ENCODE peak calls at places on chromosomes 11 and 22, in nine cellular contexts. X, U, Z, J, B, A, P, O and E are unnamed samples.
A peak's percentile ranks its signal among the peaks of the same experiment; 100 is the strongest.

GRCh38 chr11:12134239-12134590 is 23.8 kb downstream of the MICAL2 start:
- DNase-seq in A (no peak), U (no peak), J (no peak), X (no peak), P (no peak), O (no peak), Z (no peak), B (no peak), E (no peak)

GRCh38 chr11:17986007-17986710 is 26.7 kb downstream of the SERGEF start:
- DNase-seq in Z (peak; percentile 63), B (no peak), X (no peak), O (no peak), J (peak; percentile 59), P (no peak), A (peak; percentile 80), U (no peak), E (peak; percentile 81)

GRCh38 chr11:416051-416756 is 1.4 kb upstream of the SIGIRR start:
- DNase-seq in O (no peak), Z (no peak), A (no peak), P (no peak), J (no peak), U (no peak), X (no peak), B (no peak), E (no peak)

GRCh38 chr22:29503811-29504372 is 23.9 kb downstream of the NEFH start:
- DNase-seq in B (no peak), Z (peak; percentile 70), J (peak; percentile 37), U (no peak), P (peak; percentile 88), X (peak; percentile 66), A (peak; percentile 85), O (no peak), E (peak; percentile 76)

GRCh38 chr22:47965066-47965465 is 1202.6 kb downstream of the TBC1D22A start:
- DNase-seq in U (no peak), X (no peak), A (no peak), J (no peak), O (no peak), P (no peak), B (no peak), Z (no peak), E (no peak)

GRCh38 chr22:37328017-37328416 is 45.7 kb downstream of the CYTH4 start:
- DNase-seq in Z (peak; percentile 95), X (no peak), U (no peak), O (no peak), B (peak; percentile 76), J (peak; percentile 95), A (peak; percentile 54), P (no peak), E (peak; percentile 48)

GRCh38 chr22:32080904-32081303 is 37.8 kb downstream of the SLC5A1 start:
- DNase-seq in J (peak; percentile 16), O (no peak), U (peak; percentile 64), A (peak; percentile 77), P (no peak), X (peak; percentile 39), B (peak; percentile 9), Z (peak; percentile 49), E (peak; percentile 55)

GRCh38 chr11:110777765-110778164 is 65.5 kb upstream of the ARHGAP20 start:
- DNase-seq in B (no peak), Z (peak; percentile 31), P (no peak), X (no peak), U (no peak), J (peak; percentile 16), O (no peak), A (peak; percentile 46), E (peak; percentile 74)

GRCh38 chr22:24160546-24160945 is 20.7 kb upstream of the SUSD2 start:
- DNase-seq in Z (no peak), P (no peak), O (no peak), X (no peak), U (no peak), J (no peak), A (no peak), B (no peak), E (no peak)

GRCh38 chr11:34427171-34427805 is 11.4 kb upstream of the CAT start:
- DNase-seq in U (no peak), Z (peak; percentile 91), B (peak; percentile 34), A (peak; percentile 85), X (no peak), O (no peak), J (peak; percentile 61), P (no peak), E (peak; percentile 40)

GRCh38 chr11:111081021-111081511 is 164.5 kb upstream of the POU2AF2 start:
- DNase-seq in O (no peak), A (peak; percentile 15), U (no peak), X (peak; percentile 41), P (no peak), B (no peak), Z (no peak), J (no peak), E (no peak)

GRCh38 chr11:118476676-118477075 is 40.4 kb downstream of the KMT2A start:
- DNase-seq in U (no peak), P (no peak), O (no peak), X (no peak), Z (no peak), J (no peak), B (no peak), A (no peak), E (no peak)

GRCh38 chr11:126083829-126084607 is 21.4 kb upstream of the CDON start:
- DNase-seq in O (no peak), X (peak; percentile 17), B (no peak), A (no peak), J (no peak), U (no peak), P (no peak), Z (no peak), E (no peak)

GRCh38 chr11:122850076-122850631 is 11.9 kb downstream of the CRTAM start:
- DNase-seq in P (no peak), O (no peak), B (no peak), A (peak; percentile 51), J (no peak), U (no peak), X (no peak), Z (peak; percentile 66), E (peak; percentile 61)

GRCh38 chr11:66619080-66619554 is 2.7 kb downstream of the RBM14 start:
- DNase-seq in J (no peak), X (no peak), B (no peak), A (peak; percentile 87), U (no peak), P (no peak), O (no peak), Z (peak; percentile 26), E (peak; percentile 80)

GRCh38 chr11:1778141-1778911 is 14.6 kb upstream of the CTSD start:
- DNase-seq in J (no peak), P (peak; percentile 61), A (no peak), X (no peak), O (no peak), B (no peak), U (peak; percentile 29), Z (no peak), E (no peak)

GRCh38 chr22:38249301-38249700 is 23.5 kb downstream of the TMEM184B start:
- DNase-seq in U (no peak), O (no peak), Z (no peak), J (no peak), X (no peak), A (no peak), P (no peak), B (no peak), E (no peak)